ENCODE peak calls at places on chromosomes 1 and 21, in seven cellular contexts. F is suprapubic skin, U is PC-3, W is thoracic aorta, B is IMR-90, N is cardiac muscle cell, L is neural progenitor cell. S is an unnamed sample. For H3K9me3, the result is how much of the 10 kb centered on the place peaks cover.

GRCh38 chr1:227544677-227545076 is 18.7 kb upstream of the ZNF678 start:
- DNase-seq in W (no peak), B (no peak), U (no peak), F (no peak), L (no peak), N (no peak), S (no peak)

GRCh38 chr1:41514381-41514780 is 29.9 kb upstream of the EDN2 start:
- DNase-seq in U (peak), L (no peak), N (no peak), B (no peak), W (no peak), F (no peak), S (no peak)

GRCh38 chr21:35475768-35476167 is 426.7 kb upstream of the RUNX1 start:
- DNase-seq in N (no peak), L (no peak), B (peak), F (no peak), U (no peak), W (no peak), S (no peak)

GRCh38 chr1:204493145-204493881 is 1.3 kb downstream of the PIK3C2B start:
- DNase-seq in W (no peak), L (peak), U (peak), F (peak), B (peak), N (peak), S (no peak)

GRCh38 chr1:228794810-228795209 is 59.5 kb downstream of the RHOU start:
- DNase-seq in W (no peak), U (no peak), B (no peak), F (no peak), L (no peak), N (no peak), S (no peak)

GRCh38 chr21:38123626-38124025 is 133.2 kb upstream of the KCNJ15 start:
- DNase-seq in L (no peak), U (no peak), B (no peak), W (no peak), N (no peak), F (no peak), S (no peak)

GRCh38 chr1:24303600-24303999 is 15.6 kb upstream of the GRHL3 start:
- DNase-seq in F (no peak), B (no peak), W (no peak), L (no peak), N (no peak), U (no peak), S (no peak)

GRCh38 chr1:44408181-44409018 is 3.3 kb downstream of the RNF220 start:
- DNase-seq in W (no peak), B (no peak), N (peak), L (peak), F (no peak), U (no peak), S (no peak)

GRCh38 chr21:44253832-44254700 is 7.6 kb downstream of the DNMT3L start:
- DNase-seq in U (no peak), F (peak), L (peak), W (no peak), B (no peak), N (no peak), S (peak)

GRCh38 chr21:17682924-17683323 is 70.2 kb upstream of the BTG3 start:
- DNase-seq in N (no peak), B (no peak), F (no peak), U (no peak), L (no peak), W (no peak), S (no peak)

GRCh38 chr1:200628223-200628868 is 7.8 kb upstream of the KIF14 start:
- DNase-seq in U (no peak), F (no peak), W (no peak), B (no peak), L (no peak), N (no peak), S (no peak)

GRCh38 chr1:43887748-43888147 is 45.9 kb upstream of the ARTN start:
- DNase-seq in U (peak), B (no peak), N (no peak), L (no peak), W (no peak), F (no peak), S (no peak)

GRCh38 chr1:7535934-7536878 is 234.9 kb upstream of the VAMP3 start:
- DNase-seq in L (peak), B (no peak), U (no peak), W (no peak), N (no peak), F (no peak), S (no peak)

GRCh38 chr1:83998205-83998598 is 730 bp downstream of the TTLL7 start:
- DNase-seq in L (no peak), W (no peak), F (no peak), N (no peak), B (peak), U (no peak), S (no peak)

GRCh38 chr1:81345110-81345509 is 455.6 kb upstream of the ADGRL2 start:
- DNase-seq in L (no peak), W (no peak), U (no peak), F (no peak), N (no peak), B (no peak), S (no peak)

GRCh38 chr1:112472142-112472541 is 36.6 kb upstream of the WNT2B start:
- DNase-seq in W (no peak), N (no peak), F (no peak), B (no peak), L (no peak), U (no peak), S (no peak)

GRCh38 chr1:226778657-226779058 is 39.6 kb upstream of the ITPKB start:
- DNase-seq in L (no peak), N (no peak), F (no peak), W (peak), B (peak), U (peak), S (no peak)

GRCh38 chr1:116826818-116827606 is 72.8 kb downstream of the CD2 start:
- DNase-seq in B (peak), W (no peak), N (no peak), L (no peak), F (no peak), U (peak), S (no peak)

GRCh38 chr1:185440877-185441276 is 123.8 kb upstream of the IVNS1ABP start:
- DNase-seq in L (no peak), U (no peak), B (no peak), N (peak), F (no peak), W (no peak), S (no peak)

GRCh38 chr1:103307751-103308150 is 199.4 kb upstream of the COL11A1 start:
- DNase-seq in W (no peak), N (no peak), F (no peak), B (no peak), U (no peak), L (no peak), S (no peak)

GRCh38 chr1:174398246-174398645 is 49.5 kb upstream of the GPR52 start:
- DNase-seq in L (no peak), N (no peak), B (peak), U (no peak), F (no peak), W (no peak), S (no peak)

GRCh38 chr1:87334351-87335174 is 5.9 kb downstream of the LMO4 start:
- DNase-seq in L (peak), W (no peak), U (peak), N (peak), B (peak), F (peak), S (no peak)

GRCh38 chr1:204075116-204075636 is 2.3 kb downstream of the SOX13 start:
- DNase-seq in L (peak), F (no peak), N (peak), W (no peak), U (peak), B (no peak), S (no peak)

GRCh38 chr1:243550276-243550675 is 294.4 kb downstream of the SDCCAG8 start:
- DNase-seq in U (no peak), W (no peak), L (no peak), N (no peak), B (peak), F (no peak), S (no peak)

GRCh38 chr1:20891091-20891490 is 104.0 kb upstream of the HP1BP3 start:
- DNase-seq in L (no peak), B (peak), N (no peak), U (no peak), W (no peak), F (no peak), S (no peak)

GRCh38 chr21:34580181-34580700 is 34.7 kb downstream of the RCAN1 start:
- DNase-seq in L (no peak), W (no peak), B (no peak), U (no peak), N (peak), F (no peak), S (peak)

GRCh38 chr1:180994262-180994661 is 28.4 kb downstream of the STX6 start:
- DNase-seq in N (no peak), F (no peak), U (no peak), W (no peak), L (no peak), B (peak), S (no peak)

GRCh38 chr1:27562483-27563406 is 41.2 kb downstream of the AHDC1 start:
- DNase-seq in W (no peak), L (no peak), F (no peak), N (no peak), B (no peak), U (no peak), S (no peak)

GRCh38 chr1:27564710-27565649 is 39.0 kb downstream of the AHDC1 start:
- DNase-seq in L (no peak), U (no peak), W (no peak), N (no peak), F (no peak), B (no peak), S (no peak)

GRCh38 chr1:27562021-27562420 is 41.9 kb downstream of the AHDC1 start:
- DNase-seq in L (peak), B (no peak), U (no peak), F (no peak), W (no peak), N (no peak), S (no peak)

GRCh38 chr1:27564264-27564579 is 39.7 kb downstream of the AHDC1 start:
- DNase-seq in F (no peak), L (no peak), W (no peak), B (no peak), U (no peak), N (no peak), S (no peak)

DNA sequence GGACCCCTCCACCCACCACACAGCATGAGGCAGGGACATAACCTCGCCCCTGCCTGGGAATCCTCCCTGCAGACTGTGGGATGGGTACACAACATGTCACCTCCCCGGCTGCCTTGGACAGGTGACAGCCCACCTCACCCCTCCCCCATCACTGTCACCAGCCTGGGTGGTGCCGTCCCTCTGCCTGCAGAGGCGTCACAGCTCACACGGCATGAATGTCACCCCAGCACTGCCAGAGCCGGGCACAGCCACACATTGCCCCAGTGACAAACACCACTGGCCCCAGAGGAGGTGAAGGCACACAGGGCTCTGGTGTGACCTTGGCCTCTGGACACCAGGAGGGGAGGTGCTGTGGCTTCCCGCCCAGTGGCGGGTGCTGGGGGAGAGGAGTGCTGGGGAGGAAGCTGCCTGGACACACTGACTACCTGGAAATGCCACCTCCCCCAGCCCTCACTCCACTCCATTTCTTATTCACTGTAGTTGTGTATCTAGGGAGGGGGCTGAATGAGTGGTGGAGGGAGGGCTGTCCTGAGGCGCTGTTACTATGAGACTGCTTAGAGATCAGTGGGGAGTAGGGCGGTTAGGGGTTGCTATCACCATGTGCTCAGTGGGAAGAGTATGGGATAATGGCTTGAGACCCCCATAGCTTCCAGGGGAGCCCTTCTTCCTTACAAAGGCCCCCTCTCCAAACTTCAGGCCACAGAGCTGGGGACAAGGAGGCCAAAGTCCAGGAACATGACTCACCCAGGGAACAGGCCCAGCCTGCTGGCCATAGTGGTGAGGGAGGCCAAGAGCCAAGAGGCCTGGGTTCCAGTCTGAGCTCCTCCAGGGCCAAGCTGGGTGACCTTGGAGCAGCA is 40.3 kb downstream of the AHDC1 start:
- DNase-seq in N (no peak), F (no peak), W (no peak), B (peak), U (peak), L (no peak), S (peak)
- H3K27ac ChIP-seq in N (peak), F (peak), W (peak), B (peak), U (peak), L (peak), S (peak)

DNA sequence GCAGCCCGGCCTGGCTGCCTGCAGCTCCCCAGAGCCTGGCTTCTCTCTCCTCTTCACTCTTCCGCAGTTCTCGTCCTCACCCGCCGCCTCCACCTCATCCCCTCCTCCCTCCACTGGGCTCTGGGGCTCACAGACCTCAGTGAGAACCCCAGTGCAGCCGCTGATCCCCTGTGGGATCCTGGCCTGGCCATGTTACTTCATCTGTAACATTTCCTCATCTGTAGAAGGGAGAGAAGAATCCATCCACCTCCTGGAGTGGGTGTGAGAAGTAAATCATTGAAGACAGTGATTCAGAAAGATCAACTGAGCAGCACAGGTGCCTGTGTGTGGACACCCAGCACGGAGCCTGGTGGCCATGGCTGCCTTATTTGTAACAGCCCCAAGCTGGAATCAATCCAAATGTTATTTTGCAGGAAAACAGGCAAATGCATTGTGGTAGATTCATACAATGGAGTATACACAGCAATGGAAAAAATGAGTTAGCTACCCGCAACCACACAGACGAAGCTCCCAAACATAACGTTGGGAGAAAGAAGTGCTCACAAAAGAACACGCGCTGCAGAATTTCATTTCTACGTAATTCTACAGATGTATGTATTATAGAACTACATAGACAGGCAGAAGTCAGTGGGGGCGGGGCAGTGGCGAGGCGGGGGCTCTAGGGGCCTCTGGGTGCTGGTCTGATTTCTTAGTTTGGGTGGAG is 8.7 kb downstream of the LAPTM5 start:
- DNase-seq in U (no peak), L (no peak), F (no peak), B (no peak), W (no peak), N (no peak), S (no peak)
- H3K4me3 ChIP-seq in U (no peak), L (no peak), F (no peak), B (no peak), W (no peak), N (no peak), S (no peak)

GRCh38 chr1:46242918-46243317 is 4.6 kb upstream of the RAD54L start:
- DNase-seq in L (no peak), N (no peak), B (no peak), F (no peak), W (no peak), U (no peak), S (no peak)

GRCh38 chr1:46246548-46247432 is 773 bp upstream of the RAD54L start:
- DNase-seq in U (peak), L (no peak), W (peak), F (no peak), N (no peak), B (peak), S (peak)

GRCh38 chr1:46248122-46248920 is 758 bp downstream of the RAD54L start:
- DNase-seq in N (peak), F (peak), U (peak), L (peak), B (no peak), W (no peak), S (no peak)

GRCh38 chr1:46247433-46248121 is at the start of gene RAD54L:
- DNase-seq in W (peak), F (peak), B (peak), U (peak), N (peak), L (peak), S (peak)

DNA sequence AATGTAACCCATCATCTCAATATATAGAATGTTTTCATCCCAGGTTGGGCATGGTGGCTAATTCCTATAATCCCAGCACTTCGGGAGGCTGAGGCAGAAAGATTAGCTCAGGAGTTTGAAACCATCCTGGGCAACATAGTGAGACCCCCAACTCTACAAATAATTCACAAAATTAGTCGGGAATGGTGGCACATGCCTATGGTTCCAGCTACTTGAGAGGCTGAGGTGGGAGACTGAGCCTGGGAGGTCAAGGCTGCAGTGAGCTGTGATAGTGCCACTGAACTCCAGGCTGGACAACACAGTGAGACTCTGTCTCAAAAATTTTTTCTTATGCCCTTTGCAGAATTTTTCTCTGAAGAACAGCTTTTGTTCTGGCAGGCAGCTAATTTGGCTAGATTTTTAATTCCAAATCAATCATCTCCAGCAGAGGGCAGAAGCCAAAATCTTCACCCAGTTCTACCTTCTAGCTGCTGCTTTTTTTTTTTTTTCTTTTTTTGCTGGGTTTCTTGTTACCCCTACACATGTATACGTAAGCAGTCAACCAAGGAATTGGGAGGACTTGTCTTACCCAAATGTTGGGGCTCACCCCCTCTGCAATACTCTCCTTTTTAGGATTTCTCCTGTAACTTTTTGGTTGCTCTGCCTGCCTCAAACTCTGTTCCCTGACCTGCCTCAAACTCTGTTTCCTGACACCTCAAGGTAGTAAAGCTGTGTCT is 2.7 kb upstream of the RAD54L start:
- DNase-seq in L (no peak), N (peak), W (no peak), F (no peak), U (peak), B (peak), S (no peak)
- H3K9me3 ChIP-seq in L (under half), N (under half), W (under half), F (under half), U (under half), B (under half), S (under half)

GRCh38 chr1:246293366-246294121 is 213.5 kb downstream of the SMYD3 start:
- DNase-seq in W (no peak), U (no peak), F (no peak), B (no peak), N (peak), L (no peak), S (no peak)
- H3K27ac ChIP-seq in W (no peak), U (no peak), F (no peak), B (no peak), N (peak), L (no peak), S (no peak)

GRCh38 chr1:161723459-161724149 is 2.3 kb downstream of the FCRLB start:
- DNase-seq in L (no peak), N (no peak), W (no peak), F (no peak), U (peak), B (no peak), S (no peak)

GRCh38 chr1:161720341-161720887 is 930 bp upstream of the FCRLB start:
- DNase-seq in N (no peak), L (no peak), B (no peak), U (no peak), F (no peak), W (no peak), S (no peak)

GRCh38 chr1:161720956-161721737 is at the start of gene FCRLB:
- DNase-seq in B (no peak), U (no peak), N (no peak), F (no peak), L (no peak), W (no peak), S (no peak)

GRCh38 chr1:161721738-161722343 is 497 bp downstream of the FCRLB start:
- DNase-seq in N (no peak), F (no peak), W (no peak), U (peak), B (peak), L (no peak), S (no peak)

DNA sequence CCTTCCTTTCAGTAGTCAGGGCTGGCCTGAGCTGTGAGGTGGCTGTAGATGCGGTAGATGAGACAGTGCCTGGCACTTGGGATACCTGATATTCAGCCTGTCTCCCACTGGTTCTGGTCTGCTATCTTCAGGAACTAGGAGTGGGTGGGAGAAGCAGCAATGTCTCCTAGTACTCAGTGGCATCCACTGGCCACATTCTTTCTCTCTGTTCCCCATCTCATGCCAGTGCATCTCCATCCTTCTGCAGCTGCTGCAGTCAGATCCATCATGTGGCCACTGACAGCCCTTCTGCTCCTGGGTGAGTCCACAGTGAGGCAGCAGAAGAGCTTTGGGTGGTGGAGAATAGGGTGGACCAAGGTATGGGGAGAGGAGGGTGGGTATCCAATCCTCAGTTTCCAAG is 1.1 kb downstream of the FCRLB start:
- DNase-seq in L (no peak), U (no peak), N (no peak), B (no peak), W (no peak), F (no peak), S (no peak)
- H3K4me3 ChIP-seq in L (no peak), U (no peak), N (no peak), B (no peak), W (no peak), F (no peak), S (no peak)

DNA sequence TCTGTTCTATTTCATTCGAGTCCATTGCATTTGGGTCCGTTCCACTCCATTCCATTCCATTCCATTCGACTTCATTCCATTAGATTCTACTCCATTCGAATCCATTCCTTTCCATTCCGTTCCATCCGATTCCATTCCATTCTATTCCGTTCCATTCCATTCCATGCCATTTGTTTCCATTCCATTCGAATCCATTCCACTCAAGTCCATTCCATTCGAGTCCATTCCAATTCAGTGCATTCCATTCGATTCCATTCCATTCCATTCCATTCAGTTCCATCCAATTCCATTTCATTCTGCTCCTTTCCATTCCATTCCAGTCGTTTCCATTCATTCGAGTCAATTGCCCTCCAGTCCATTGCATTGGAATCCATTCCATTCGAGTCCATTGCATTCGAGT is 2603.7 kb upstream of the TPTE start:
- DNase-seq in N (no peak), F (no peak), B (peak), W (no peak), L (no peak), U (no peak), S (no peak)
- H3K9me3 ChIP-seq in N (under half), F (under half), B (under half), W (under half), L (under half), U (under half), S (half or more)

GRCh38 chr1:197141556-197141955 is 4.9 kb downstream of the ASPM start:
- DNase-seq in W (no peak), B (no peak), N (no peak), F (no peak), L (no peak), U (no peak), S (no peak)
- H3K27ac ChIP-seq in W (no peak), B (no peak), N (no peak), F (no peak), L (no peak), U (no peak), S (no peak)